ENCODE peak calls at places on chromosomes 4 and X, in four cellular contexts. Y is aorta, A is hepatocyte, B is psoas muscle. S is an unnamed sample.
A peak's percentile ranks its signal among the peaks of the same experiment; 100 is the strongest.

GRCh38 chr4:114225462-114225861 is 246.0 kb upstream of the ARSJ start:
- DNase-seq in B (no peak), Y (no peak), A (no peak), S (no peak)

GRCh38 chr4:173518419-173519102 is 11.5 kb downstream of the HAND2 start:
- DNase-seq in B (no peak), Y (peak; percentile 67), A (peak; percentile 36), S (no peak)

GRCh38 chr4:66855956-66856355 is 689.3 kb downstream of the CENPC start:
- DNase-seq in Y (no peak), A (no peak), B (no peak), S (no peak)

GRCh38 chr4:32929738-32930688 is 2209.8 kb downstream of the PCDH7 start:
- DNase-seq in A (no peak), Y (no peak), B (no peak), S (no peak)

GRCh38 chr4:123623611-123624010 is 227.0 kb downstream of the SPRY1 start:
- DNase-seq in A (no peak), B (no peak), Y (no peak), S (no peak)

GRCh38 chrX:21723097-21723496 is 34.8 kb downstream of the SMPX start:
- DNase-seq in Y (no peak), B (no peak), A (peak; percentile 14), S (no peak)

GRCh38 chrX:10483191-10483808 is 137.1 kb downstream of the MID1 start:
- DNase-seq in Y (no peak), A (no peak), B (no peak), S (no peak)

GRCh38 chr4:146495277-146495676 is 26.5 kb downstream of the SLC10A7 start:
- DNase-seq in B (no peak), Y (no peak), A (no peak), S (no peak)

GRCh38 chrX:69028761-69029120 is 136.5 kb downstream of the PJA1 start:
- DNase-seq in Y (no peak), B (no peak), A (no peak), S (no peak)

GRCh38 chrX:16076834-16077233 is 46.5 kb upstream of the GRPR start:
- DNase-seq in A (no peak), B (no peak), Y (no peak), S (no peak)

GRCh38 chr4:185591679-185592141 is 56.4 kb upstream of the PDLIM3 start:
- DNase-seq in A (no peak), B (no peak), Y (no peak), S (no peak)

GRCh38 chrX:3299626-3300025 is 46.8 kb downstream of the MXRA5 start:
- DNase-seq in Y (no peak), A (no peak), B (no peak), S (no peak)

GRCh38 chr4:139559692-139560091 is 3.7 kb upstream of the SETD7 start:
- DNase-seq in B (no peak), Y (no peak), A (no peak), S (no peak)

GRCh38 chr4:54096563-54096962 is 3.4 kb upstream of the GSX2 start:
- DNase-seq in Y (no peak), B (no peak), A (no peak), S (no peak)

GRCh38 chr4:113444386-113444785 is 317.2 kb downstream of the CAMK2D start:
- DNase-seq in B (no peak), A (no peak), Y (no peak), S (no peak)

GRCh38 chr4:26762650-26763049 is 98.0 kb upstream of the STIM2 start:
- DNase-seq in Y (no peak), B (no peak), A (no peak), S (no peak)

GRCh38 chr4:10093273-10093621 is 23.4 kb downstream of the WDR1 start:
- DNase-seq in B (no peak), Y (peak; percentile 70), A (no peak), S (no peak)

GRCh38 chr4:10095296-10095991 is 21.2 kb downstream of the WDR1 start:
- DNase-seq in B (peak; percentile 50), Y (no peak), A (no peak), S (no peak)

GRCh38 chr4:10093801-10094552 is 22.6 kb downstream of the WDR1 start:
- DNase-seq in Y (no peak), B (peak; percentile 42), A (peak; percentile 71), S (peak; percentile 32)

GRCh38 chr4:10096201-10096975 is 20.2 kb downstream of the WDR1 start:
- DNase-seq in Y (no peak), B (peak; percentile 80), A (peak; percentile 64), S (peak; percentile 79)

GRCh38 chr4:10094841-10095240 is 21.8 kb downstream of the WDR1 start:
- DNase-seq in B (peak; percentile 45), Y (no peak), A (no peak), S (no peak)
- H3K4me1 ChIP-seq in B (peaks cover 95% of the 10 kb centered on the region), Y (peaks cover 3% of the 10 kb centered on the region), A (peaks cover 27% of the 10 kb centered on the region), S (peaks cover 92% of the 10 kb centered on the region)

DNA sequence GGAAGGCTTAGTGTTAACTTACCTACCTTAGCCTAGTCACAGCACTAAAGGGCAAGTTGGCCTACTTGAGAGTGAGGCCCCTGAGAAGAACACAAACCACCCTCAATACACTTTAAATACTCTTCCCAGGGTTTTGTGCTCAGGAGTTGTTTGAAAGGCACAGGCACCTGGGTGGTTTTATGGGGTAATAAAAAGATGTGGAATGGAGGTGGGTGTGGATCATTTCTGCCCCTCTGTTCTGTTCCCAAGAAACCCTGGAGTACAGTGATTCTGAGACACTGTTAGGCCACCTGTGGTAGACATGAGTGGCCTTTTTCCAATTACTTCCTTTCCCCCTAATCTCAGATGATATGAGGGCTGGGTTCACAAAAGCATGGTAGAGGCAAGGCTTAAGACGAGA is 113.4 kb upstream of the C1GALT1C1 start:
- DNase-seq in A (no peak), Y (no peak), B (no peak), S (no peak)
- H3K4me1 ChIP-seq in A (no peaks in the 10 kb centered on the region), Y (no peaks in the 10 kb centered on the region), B (no peaks in the 10 kb centered on the region), S (no peaks in the 10 kb centered on the region)

DNA sequence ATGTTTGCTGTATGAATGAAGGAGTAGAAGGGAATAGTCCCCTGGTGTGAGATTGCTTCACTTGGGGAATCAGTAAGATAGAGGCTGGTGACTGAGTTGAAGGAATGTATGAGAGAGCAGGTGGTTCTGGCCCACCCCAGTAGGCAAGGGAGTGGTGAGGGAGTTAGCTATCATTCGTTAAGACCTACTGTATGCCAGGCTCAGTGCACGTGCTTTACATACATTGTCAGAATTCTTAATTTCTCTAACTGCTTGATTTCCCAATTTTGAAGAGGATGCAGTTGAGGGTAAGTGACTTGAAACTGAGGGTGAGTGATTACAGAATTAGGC is 700 bp downstream of the VMA21 start:
- DNase-seq in B (no peak), A (no peak), Y (no peak), S (no peak)
- H3K4me1 ChIP-seq in B (no peaks in the 10 kb centered on the region), A (peaks cover 8% of the 10 kb centered on the region), Y (no peaks in the 10 kb centered on the region), S (peaks cover 63% of the 10 kb centered on the region)

DNA sequence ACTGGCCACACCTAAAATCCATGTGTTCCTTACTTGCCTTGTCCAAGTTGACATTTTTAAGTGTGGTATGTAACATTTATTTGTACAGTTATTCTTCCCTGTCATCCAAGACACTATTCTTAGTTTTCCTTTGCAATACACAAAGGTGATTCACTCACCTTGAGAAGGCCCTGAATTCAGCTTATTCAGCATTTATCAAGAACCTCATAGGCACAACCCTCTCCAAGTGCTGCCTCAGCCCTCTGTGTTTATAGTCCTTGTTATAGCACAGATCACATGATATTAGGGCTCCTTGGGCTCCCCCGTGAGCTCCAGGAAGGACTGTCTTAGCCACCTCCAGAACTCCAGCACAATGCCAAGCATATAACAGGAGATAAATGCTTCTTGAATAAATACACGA is 152.3 kb downstream of the RASL11B start:
- DNase-seq in Y (no peak), A (peak; percentile 31), B (no peak), S (no peak)
- H3K4me1 ChIP-seq in Y (peaks cover 30% of the 10 kb centered on the region), A (peaks cover 58% of the 10 kb centered on the region), B (peaks cover 21% of the 10 kb centered on the region), S (peaks cover 34% of the 10 kb centered on the region)

GRCh38 chr4:40204507-40205258 is 7.9 kb downstream of the RHOH start:
- DNase-seq in B (no peak), A (no peak), Y (no peak), S (no peak)

GRCh38 chr4:40200881-40201797 is 4.3 kb downstream of the RHOH start:
- DNase-seq in B (no peak), Y (no peak), A (no peak), S (peak; percentile 45)

GRCh38 chr4:40199999-40200880 is 3.4 kb downstream of the RHOH start:
- DNase-seq in B (no peak), Y (no peak), A (no peak), S (peak; percentile 63)

GRCh38 chr4:40201898-40202297 is 5.1 kb downstream of the RHOH start:
- DNase-seq in B (no peak), A (no peak), Y (no peak), S (no peak)

DNA sequence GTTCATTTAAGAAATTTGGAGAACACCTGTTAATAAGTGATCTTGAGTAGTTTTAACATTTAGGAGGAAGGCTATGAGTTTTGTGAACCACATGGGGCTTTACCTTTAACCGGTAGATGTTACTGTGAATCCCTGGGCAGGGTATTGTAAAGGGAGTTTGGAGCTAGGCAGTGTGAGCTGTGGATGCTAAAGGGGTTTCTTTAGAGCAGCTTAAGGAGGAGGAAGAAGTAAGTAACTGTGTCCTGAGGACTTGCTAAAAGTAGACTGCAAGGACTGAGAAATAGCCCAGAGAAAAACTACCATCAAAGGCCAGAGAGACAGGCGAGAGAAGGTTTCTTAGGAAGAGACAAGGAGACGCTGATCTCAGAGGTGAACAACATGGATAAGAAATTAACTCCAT is 5.6 kb downstream of the RHOH start:
- DNase-seq in Y (no peak), B (no peak), A (no peak), S (no peak)
- H3K4me1 ChIP-seq in Y (no peaks in the 10 kb centered on the region), B (no peaks in the 10 kb centered on the region), A (peaks cover 7% of the 10 kb centered on the region), S (peaks cover 49% of the 10 kb centered on the region)